ENCODE peak calls at places on chromosomes 6 and 20, in ten cellular contexts. N is adrenal gland, D is tibial nerve, U is GM23338, S is lower lobe of right lung, Q is AG10803, X is heart right ventricle, Z is foreskin fibroblast, H is OCI-LY7, C is HFF-Myc. A is an unnamed sample.

GRCh38 chr6:52162940-52163908 is 23.0 kb upstream of the IL17A start:
- DNase-seq in N (no peak), D (no peak), U (peak; percentile 53), S (no peak), Q (peak; percentile 22), X (no peak), Z (peak; percentile 47), H (peak; percentile 46), C (no peak), A (no peak)

GRCh38 chr6:125267806-125268523 is 33.8 kb downstream of the HDDC2 start:
- DNase-seq in N (peak; percentile 64), D (no peak), U (no peak), S (no peak), Q (no peak), X (no peak), Z (no peak), H (no peak), C (no peak), A (no peak)

GRCh38 chr20:22371843-22372242 is 212.5 kb downstream of the FOXA2 start:
- DNase-seq in N (no peak), D (no peak), U (peak; percentile 30), S (no peak), Q (no peak), X (no peak), Z (no peak), H (peak; percentile 64), C (no peak), A (no peak)

GRCh38 chr20:31819083-31819784 is at the start of gene MYLK2:
- DNase-seq in N (no peak), D (no peak), U (peak; percentile 37), S (no peak), Q (no peak), X (peak; percentile 58), Z (no peak), H (no peak), C (no peak), A (no peak)

GRCh38 chr6:57221191-57221935 is 744 bp downstream of the RAB23 start:
- DNase-seq in N (peak; percentile 47), D (peak; percentile 19), U (peak; percentile 92), S (peak; percentile 57), Q (peak; percentile 68), X (peak; percentile 64), Z (peak; percentile 88), H (peak; percentile 58), C (no peak), A (no peak)

GRCh38 chr6:118770112-118770788 is 118.9 kb upstream of the CEP85L start:
- DNase-seq in N (no peak), D (no peak), U (no peak), S (no peak), Q (no peak), X (no peak), Z (peak; percentile 6), H (no peak), C (no peak), A (no peak)

GRCh38 chr6:42520786-42521607 is 42.8 kb upstream of the UBR2 start:
- DNase-seq in N (no peak), D (no peak), U (no peak), S (no peak), Q (peak; percentile 75), X (no peak), Z (peak; percentile 38), H (peak; percentile 5), C (no peak), A (no peak)

GRCh38 chr6:135260612-135261011 is 79.5 kb downstream of the MYB start:
- DNase-seq in N (no peak), D (no peak), U (no peak), S (no peak), Q (no peak), X (no peak), Z (no peak), H (no peak), C (no peak), A (no peak)

GRCh38 chr20:31678389-31679356 is 41.0 kb downstream of the COX4I2 start:
- DNase-seq in N (peak; percentile 72), D (no peak), U (peak; percentile 57), S (no peak), Q (peak; percentile 52), X (no peak), Z (no peak), H (no peak), C (no peak), A (no peak)

GRCh38 chr6:139030539-139030938 is 2.0 kb downstream of the ABRACL start:
- DNase-seq in N (no peak), D (no peak), U (no peak), S (no peak), Q (no peak), X (no peak), Z (no peak), H (peak; percentile 87), C (no peak), A (no peak)

GRCh38 chr6:138161434-138162103 is at the start of gene ARFGEF3:
- DNase-seq in N (peak; percentile 46), D (no peak), U (peak; percentile 82), S (peak; percentile 82), Q (no peak), X (peak; percentile 59), Z (peak; percentile 71), H (no peak), C (no peak), A (no peak)

GRCh38 chr6:116291701-116292396 is 12.1 kb upstream of the TSPYL1 start:
- DNase-seq in N (no peak), D (no peak), U (no peak), S (no peak), Q (peak; percentile 11), X (no peak), Z (no peak), H (no peak), C (no peak), A (no peak)

GRCh38 chr20:19683822-19684221 is 74.2 kb upstream of the RIN2 start:
- DNase-seq in N (no peak), D (no peak), U (no peak), S (no peak), Q (no peak), X (no peak), Z (no peak), H (no peak), C (no peak), A (no peak)

GRCh38 chr6:88920777-88921728 is 42.4 kb downstream of the RNGTT start:
- DNase-seq in N (no peak), D (no peak), U (no peak), S (no peak), Q (peak; percentile 29), X (no peak), Z (peak; percentile 6), H (no peak), C (no peak), A (no peak)

GRCh38 chr6:88920088-88920487 is 43.3 kb downstream of the RNGTT start:
- DNase-seq in N (no peak), D (no peak), U (no peak), S (no peak), Q (no peak), X (no peak), Z (no peak), H (no peak), C (no peak), A (no peak)

GRCh38 chr6:88916615-88917198 is 46.7 kb downstream of the RNGTT start:
- DNase-seq in N (no peak), D (no peak), U (no peak), S (no peak), Q (no peak), X (no peak), Z (no peak), H (no peak), C (no peak), A (no peak)

GRCh38 chr6:88921734-88922133 is 41.7 kb downstream of the RNGTT start:
- DNase-seq in N (no peak), D (no peak), U (no peak), S (no peak), Q (no peak), X (no peak), Z (no peak), H (no peak), C (no peak), A (no peak)

GRCh38 chr6:88919032-88919431 is 44.4 kb downstream of the RNGTT start:
- DNase-seq in N (no peak), D (no peak), U (no peak), S (no peak), Q (no peak), X (no peak), Z (no peak), H (peak; percentile 19), C (no peak), A (no peak)
- TF ChIP-seq CTCF in N (peak; percentile 22), D (no peak), U (peak; percentile 57), S (no peak), Q (peak; percentile 41), X (peak; percentile 32), Z (no peak), H (peak; percentile 82), C (peak; percentile 4), A (no peak)

GRCh38 chr20:11891827-11892521 is 25.7 kb upstream of the BTBD3 start:
- DNase-seq in N (peak; percentile 81), D (peak; percentile 41), U (peak; percentile 97), S (peak; percentile 62), Q (peak; percentile 54), X (peak; percentile 36), Z (peak; percentile 86), H (no peak), C (peak; percentile 57), A (peak; percentile 22)
- H3K4me3 ChIP-seq in N (peak overlapping the region; percentile 61), D (peak overlapping the region; percentile 91), U (peak overlapping the region; percentile 69), S (peak overlapping the region; percentile 74), Q (peak overlapping the region; percentile 65), X (peak overlapping the region; percentile 78), Z (peak overlapping the region; percentile 80), H (no peak overlapping the region), C (peak overlapping the region; percentile 70), A (peak overlapping the region; percentile 63)

GRCh38 chr20:46207783-46208182 is 89.7 kb downstream of the CD40 start:
- DNase-seq in N (peak; percentile 27), D (no peak), U (no peak), S (no peak), Q (no peak), X (no peak), Z (no peak), H (no peak), C (no peak), A (no peak)

GRCh38 chr20:46205349-46205748 is 87.2 kb downstream of the CD40 start:
- DNase-seq in N (no peak), D (no peak), U (no peak), S (no peak), Q (no peak), X (no peak), Z (no peak), H (no peak), C (no peak), A (no peak)

GRCh38 chr20:46206025-46206424 is 87.9 kb downstream of the CD40 start:
- DNase-seq in N (peak; percentile 66), D (peak; percentile 48), U (no peak), S (peak; percentile 72), Q (peak; percentile 36), X (no peak), Z (peak; percentile 56), H (no peak), C (peak; percentile 31), A (no peak)

GRCh38 chr20:46204594-46205205 is 86.6 kb downstream of the CD40 start:
- DNase-seq in N (no peak), D (no peak), U (no peak), S (no peak), Q (no peak), X (no peak), Z (no peak), H (no peak), C (no peak), A (no peak)

GRCh38 chr20:46207031-46207549 is 89.0 kb downstream of the CD40 start:
- DNase-seq in N (peak; percentile 74), D (no peak), U (no peak), S (no peak), Q (no peak), X (no peak), Z (no peak), H (no peak), C (no peak), A (no peak)
- TF ChIP-seq CTCF in N (no peak), D (no peak), U (no peak), S (no peak), Q (no peak), X (no peak), Z (no peak), H (no peak), C (no peak), A (no peak)

GRCh38 chr6:2633763-2634150 is 117.0 kb downstream of the MYLK4 start:
- DNase-seq in N (no peak), D (no peak), U (no peak), S (no peak), Q (no peak), X (no peak), Z (no peak), H (no peak), C (no peak), A (no peak)
- H3K4me3 ChIP-seq in N (peak overlapping the region; percentile 18), D (peak overlapping the region; percentile 57), U (peak overlapping the region; percentile 56), S (peak overlapping the region; percentile 58), Q (peak overlapping the region; percentile 59), X (peak overlapping the region; percentile 58), Z (peak overlapping the region; percentile 29), H (no peak overlapping the region), C (peak overlapping the region; percentile 19), A (peak overlapping the region; percentile 19)